ENCODE peak calls at places on chromosome 3, in nine cellular contexts. T is GM12892; C is frontal cortex; N is activated gamma-delta T cell treated with Interleukin-2 at 50 U/mL for 16 hours; Q is activated CD8-positive, alpha-beta memory T cell treated with anti-CD3 and anti-CD28 coated beads for 48 hours; L is KBM-7; H is right cardiac atrium; P is activated naive CD4-positive, alpha-beta T cell treated with Interleukin-2 at 50 U/mL for 16 hours; U is stimulated activated naive CD8-positive, alpha-beta T cell treated with anti-CD3 and anti-CD28 coated beads, Interleukin-15, amount 100 ng/mL, for 72 hours. B is an unnamed sample.

GRCh38 chr3:51396401-51396800 is 5.3 kb downstream of the RBM15B start:
- DNase-seq in T (no peak), C (no peak), N (no peak), Q (no peak), L (no peak), H (no peak), P (no peak), U (peak; percentile 5), B (no peak)

GRCh38 chr3:41148901-41149300 is 50.4 kb upstream of the CTNNB1 start:
- DNase-seq in T (no peak), C (no peak), N (no peak), Q (no peak), L (no peak), H (no peak), P (no peak), U (no peak), B (no peak)

GRCh38 chr3:149368201-149368849 is 9.1 kb downstream of the TM4SF1 start:
- DNase-seq in T (no peak), C (no peak), N (no peak), Q (no peak), L (no peak), H (peak; percentile 59), P (no peak), U (no peak), B (no peak)

GRCh38 chr3:138062037-138062436 is 52.1 kb downstream of the CLDN18 start:
- DNase-seq in T (no peak), C (no peak), N (no peak), Q (no peak), L (no peak), H (no peak), P (no peak), U (no peak), B (no peak)

GRCh38 chr3:72375237-72376154 is 472.7 kb downstream of the SHQ1 start:
- DNase-seq in T (no peak), C (no peak), N (no peak), Q (no peak), L (peak; percentile 85), H (no peak), P (peak; percentile 61), U (peak; percentile 54), B (no peak)

GRCh38 chr3:106836906-106837305 is 540.3 kb upstream of the CCDC54 start:
- DNase-seq in T (no peak), C (no peak), N (no peak), Q (no peak), L (no peak), H (no peak), P (no peak), U (no peak), B (no peak)

GRCh38 chr3:155500429-155500828 is 206.9 kb upstream of the STRIT1 start:
- DNase-seq in T (no peak), C (no peak), N (no peak), Q (no peak), L (no peak), H (no peak), P (no peak), U (no peak), B (no peak)

GRCh38 chr3:66938338-66938963 is 59.7 kb upstream of the KBTBD8 start:
- DNase-seq in T (no peak), C (no peak), N (peak; percentile 16), Q (no peak), L (peak; percentile 58), H (no peak), P (peak; percentile 4), U (peak; percentile 29), B (peak; percentile 61)

GRCh38 chr3:45153658-45154437 is 7.7 kb upstream of the CDCP1 start:
- DNase-seq in T (no peak), C (no peak), N (no peak), Q (no peak), L (no peak), H (no peak), P (no peak), U (no peak), B (no peak)

GRCh38 chr3:50322386-50323091 is at the start of gene HYAL2:
- DNase-seq in T (no peak), C (no peak), N (no peak), Q (no peak), L (no peak), H (peak; percentile 91), P (no peak), U (no peak), B (no peak)

GRCh38 chr3:188396251-188396650 is 242.3 kb downstream of the LPP start:
- DNase-seq in T (no peak), C (no peak), N (no peak), Q (no peak), L (no peak), H (no peak), P (no peak), U (no peak), B (no peak)

GRCh38 chr3:46278816-46279672 is 36.8 kb downstream of the CCR3 start:
- DNase-seq in T (no peak), C (no peak), N (no peak), Q (no peak), L (no peak), H (no peak), P (no peak), U (no peak), B (no peak)

GRCh38 chr3:154430014-154430413 is at the start of gene GPR149:
- DNase-seq in T (no peak), C (no peak), N (no peak), Q (no peak), L (no peak), H (no peak), P (no peak), U (no peak), B (peak; percentile 41)

GRCh38 chr3:15892828-15893227 is 95.0 kb upstream of the ANKRD28 start:
- DNase-seq in T (no peak), C (no peak), N (no peak), Q (no peak), L (no peak), H (no peak), P (no peak), U (no peak), B (no peak)

GRCh38 chr3:2765002-2765579 is 345.1 kb downstream of the IL5RA start:
- DNase-seq in T (no peak), C (no peak), N (no peak), Q (no peak), L (peak; percentile 7), H (no peak), P (no peak), U (no peak), B (no peak)

GRCh38 chr3:188198760-188199327 is 44.9 kb downstream of the LPP start:
- DNase-seq in T (no peak), C (no peak), N (no peak), Q (no peak), L (no peak), H (no peak), P (no peak), U (no peak), B (no peak)

GRCh38 chr3:143119009-143119914 is at the start of gene CHST2:
- DNase-seq in T (peak; percentile 87), C (peak; percentile 92), N (peak; percentile 61), Q (peak; percentile 33), L (peak; percentile 63), H (peak; percentile 89), P (peak; percentile 69), U (peak; percentile 77), B (peak; percentile 98)

GRCh38 chr3:22326305-22326704 is 575.3 kb upstream of the ZNF385D start:
- DNase-seq in T (no peak), C (no peak), N (no peak), Q (no peak), L (no peak), H (no peak), P (no peak), U (no peak), B (no peak)

GRCh38 chr3:119625451-119626153 is 27.9 kb downstream of the PLA1A start:
- DNase-seq in T (no peak), C (no peak), N (no peak), Q (no peak), L (no peak), H (no peak), P (no peak), U (no peak), B (no peak)

GRCh38 chr3:140203510-140203909 is 268.5 kb downstream of the CLSTN2 start:
- DNase-seq in T (no peak), C (no peak), N (no peak), Q (no peak), L (no peak), H (peak; percentile 33), P (no peak), U (no peak), B (peak; percentile 25)

GRCh38 chr3:57958642-57959406 is 49.4 kb upstream of the FLNB start:
- DNase-seq in T (no peak), C (no peak), N (no peak), Q (no peak), L (peak; percentile 71), H (peak; percentile 77), P (no peak), U (no peak), B (no peak)

GRCh38 chr3:16148783-16149182 is 25.7 kb upstream of the GALNT15 start:
- DNase-seq in T (no peak), C (no peak), N (no peak), Q (no peak), L (no peak), H (peak; percentile 88), P (no peak), U (no peak), B (no peak)

GRCh38 chr3:191296041-191296541 is 33.1 kb upstream of the CCDC50 start:
- DNase-seq in T (no peak), C (no peak), N (no peak), Q (no peak), L (peak; percentile 28), H (no peak), P (no peak), U (no peak), B (no peak)

GRCh38 chr3:156307704-156308103 is 187.3 kb downstream of the KCNAB1 start:
- DNase-seq in T (no peak), C (no peak), N (no peak), Q (no peak), L (no peak), H (peak; percentile 92), P (no peak), U (no peak), B (no peak)

GRCh38 chr3:45950686-45951600 is 7.7 kb downstream of the CXCR6 start:
- DNase-seq in T (no peak), C (no peak), N (peak; percentile 63), Q (no peak), L (no peak), H (no peak), P (peak; percentile 73), U (peak; percentile 84), B (no peak)

GRCh38 chr3:117920240-117920923 is 1114.3 kb downstream of the IGSF11 start:
- DNase-seq in T (no peak), C (no peak), N (no peak), Q (no peak), L (no peak), H (no peak), P (no peak), U (no peak), B (peak; percentile 21)

GRCh38 chr3:102531686-102532085 is 96.9 kb downstream of the ZPLD1 start:
- DNase-seq in T (no peak), C (no peak), N (no peak), Q (no peak), L (no peak), H (no peak), P (no peak), U (no peak), B (no peak)